ENCODE peak calls at places on chromosomes 3 and 15, in six cellular contexts. C is bronchial epithelial cell, U is keratinocyte, H is GM10248, O is T follicular helper cell, W is left ventricle myocardium superior. K is an unnamed sample.

GRCh38 chr15:25177955-25178801 is 223.4 kb downstream of the SNRPN start:
- DNase-seq in W (peak), H (no peak), O (no peak), U (no peak), C (no peak), K (no peak)

GRCh38 chr3:59771760-59772159 is 721.9 kb upstream of the CFAP20DC start:
- DNase-seq in C (peak), H (no peak), O (no peak), W (no peak), U (peak), K (no peak)

GRCh38 chr3:75886971-75887526 is 101.7 kb upstream of the ZNF717 start:
- DNase-seq in C (no peak), W (no peak), O (no peak), H (no peak), U (no peak), K (no peak)

GRCh38 chr3:2477635-2478034 is 379.0 kb downstream of the CNTN4 start:
- DNase-seq in H (no peak), O (no peak), C (no peak), W (no peak), U (no peak), K (no peak)

GRCh38 chr15:74809951-74810350 is 2.7 kb upstream of the LMAN1L start:
- DNase-seq in U (no peak), O (no peak), W (no peak), H (no peak), C (peak), K (no peak)

GRCh38 chr3:99842826-99843589 is 25.3 kb downstream of the CMSS1 start:
- DNase-seq in H (peak), C (peak), U (no peak), W (no peak), O (no peak), K (no peak)

GRCh38 chr3:153052096-153052460 is 109.9 kb upstream of the RAP2B start:
- DNase-seq in W (no peak), C (peak), O (no peak), U (peak), H (no peak), K (no peak)

GRCh38 chr3:66302288-66302687 is 81.5 kb downstream of the SLC25A26 start:
- DNase-seq in W (no peak), O (peak), U (no peak), C (no peak), H (no peak), K (no peak)

GRCh38 chr15:80228959-80229610 is 22.9 kb downstream of the CTXND1 start:
- DNase-seq in W (no peak), O (no peak), H (no peak), U (no peak), C (peak), K (no peak)

GRCh38 chr15:69593981-69594966 is 141.7 kb downstream of the RPLP1 start:
- DNase-seq in O (no peak), W (peak), U (no peak), C (peak), H (no peak), K (no peak)

GRCh38 chr3:38168988-38169363 is 3.6 kb downstream of the OXSR1 start:
- DNase-seq in O (no peak), W (no peak), C (peak), H (no peak), U (no peak), K (no peak)

GRCh38 chr3:78757734-78758133 is 1010.1 kb downstream of the ROBO1 start:
- DNase-seq in U (no peak), W (no peak), O (no peak), C (no peak), H (no peak), K (no peak)

GRCh38 chr3:72044231-72044935 is 259.4 kb upstream of the PROK2 start:
- DNase-seq in U (no peak), H (no peak), C (no peak), O (no peak), W (no peak), K (no peak)